ENCODE peak calls at places on chromosome 3, in six cellular contexts. H is OCI-LY7, A is dorsolateral prefrontal cortex, O is DND-41, J is AG09319, B is AG10803. D is an unnamed sample.

GRCh38 chr3:59150039-59150438 is 100.2 kb upstream of the CFAP20DC start:
- DNase-seq in H (no peak), A (no peak), J (no peak), O (peak), B (no peak), D (no peak)

GRCh38 chr3:132174500-132174899 is 139.7 kb upstream of the CPNE4 start:
- DNase-seq in O (no peak), J (no peak), B (peak), H (no peak), A (no peak), D (no peak)

GRCh38 chr3:126969586-126969985 is 13.3 kb upstream of the PLXNA1 start:
- DNase-seq in H (no peak), O (no peak), A (no peak), B (no peak), J (no peak), D (no peak)

GRCh38 chr3:125480656-125481374 is 39.2 kb downstream of the SNX4 start:
- DNase-seq in H (no peak), B (peak), O (no peak), A (no peak), J (peak), D (no peak)

GRCh38 chr3:123749716-123750115 is 134.4 kb downstream of the MYLK start:
- DNase-seq in O (no peak), B (peak), A (no peak), H (no peak), J (peak), D (no peak)

GRCh38 chr3:72303926-72304325 is 519.0 kb upstream of the PROK2 start:
- DNase-seq in H (no peak), A (no peak), J (no peak), O (no peak), B (no peak), D (no peak)

GRCh38 chr3:198071602-198072285 is 111.7 kb downstream of the LMLN start:
- DNase-seq in B (peak), H (no peak), A (no peak), O (no peak), J (peak), D (no peak)

GRCh38 chr3:189727898-189728297 is 96.7 kb downstream of the TP63 start:
- DNase-seq in H (no peak), J (no peak), A (no peak), B (peak), O (no peak), D (no peak)

GRCh38 chr3:154780263-154780662 is 299.9 kb upstream of the MME start:
- DNase-seq in J (no peak), H (no peak), O (no peak), A (no peak), B (no peak), D (no peak)

GRCh38 chr3:550481-550880 is 353.9 kb downstream of the CHL1 start:
- DNase-seq in B (no peak), A (no peak), J (no peak), H (no peak), O (no peak), D (no peak)

GRCh38 chr3:168040624-168041208 is 55.0 kb downstream of the GOLIM4 start:
- DNase-seq in A (no peak), O (no peak), B (peak), J (peak), H (peak), D (no peak)

GRCh38 chr3:106560451-106560966 is 691.7 kb upstream of the CBLB start:
- DNase-seq in J (peak), H (no peak), B (peak), O (no peak), A (no peak), D (no peak)

GRCh38 chr3:117455782-117456181 is 746.2 kb downstream of the TUSC7 start:
- DNase-seq in J (no peak), B (no peak), A (no peak), H (no peak), O (no peak), D (no peak)

GRCh38 chr3:117454928-117455327 is 745.3 kb downstream of the TUSC7 start:
- DNase-seq in J (no peak), B (no peak), H (no peak), A (no peak), O (no peak), D (no peak)

DNA sequence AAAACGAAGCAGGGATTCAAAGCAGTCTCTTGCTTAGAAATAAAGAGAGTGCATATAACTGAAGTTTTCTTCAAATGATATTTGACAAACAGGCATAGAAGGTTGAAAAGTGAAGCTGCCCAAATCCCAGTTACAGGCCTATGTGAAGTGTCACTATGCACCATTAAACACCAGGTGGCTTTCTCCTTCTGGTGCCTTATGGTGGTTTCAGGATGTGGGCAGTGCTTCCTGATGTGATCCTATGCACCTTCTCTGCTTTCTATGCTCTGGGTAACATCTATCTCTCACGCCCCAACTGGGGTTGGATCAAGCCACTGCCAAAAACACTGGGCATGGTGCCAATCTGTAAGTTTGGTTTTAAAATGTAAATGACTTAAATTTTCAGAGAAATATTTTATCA is 744.7 kb downstream of the TUSC7 start:
- DNase-seq in J (no peak), O (peak), H (no peak), A (no peak), B (no peak), D (no peak)
- TF ChIP-seq CTCF in J (no peak), O (no peak), H (no peak), A (no peak), B (peak), D (no peak)

DNA sequence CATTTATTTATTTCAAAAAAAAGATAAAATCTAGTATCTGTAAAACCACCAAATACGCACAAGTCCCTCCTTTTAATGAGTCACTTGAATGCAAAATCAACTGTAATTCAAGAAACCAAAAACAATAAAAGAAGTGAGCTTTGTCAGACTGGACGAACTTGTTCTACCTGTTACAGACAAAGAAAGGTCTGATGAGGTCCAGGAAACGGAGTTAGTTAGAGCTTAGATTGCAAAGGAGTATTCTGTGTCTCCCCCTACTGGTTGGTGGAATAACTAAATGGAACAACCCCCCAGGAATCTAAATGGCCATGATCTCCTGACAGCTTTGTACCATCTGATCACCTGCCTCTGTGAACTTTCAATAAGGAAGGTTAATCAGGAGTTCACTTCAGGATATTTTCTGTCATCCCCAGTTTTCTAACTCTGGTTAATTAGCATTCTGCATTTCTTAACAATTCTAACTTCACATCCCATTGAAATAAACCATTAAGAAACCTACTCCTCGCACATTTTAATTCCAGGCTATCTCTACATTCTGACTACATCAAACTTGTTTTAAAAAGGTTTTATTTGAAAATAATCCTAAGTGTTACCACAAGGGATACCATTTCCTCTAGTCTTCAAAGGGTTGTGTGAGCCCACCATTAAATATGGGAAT is 333.0 kb upstream of the SATB1 start:
- DNase-seq in B (no peak), H (peak), A (no peak), J (no peak), O (peak), D (no peak)
- TF ChIP-seq CTCF in B (no peak), H (peak), A (peak), J (no peak), O (peak), D (no peak)

DNA sequence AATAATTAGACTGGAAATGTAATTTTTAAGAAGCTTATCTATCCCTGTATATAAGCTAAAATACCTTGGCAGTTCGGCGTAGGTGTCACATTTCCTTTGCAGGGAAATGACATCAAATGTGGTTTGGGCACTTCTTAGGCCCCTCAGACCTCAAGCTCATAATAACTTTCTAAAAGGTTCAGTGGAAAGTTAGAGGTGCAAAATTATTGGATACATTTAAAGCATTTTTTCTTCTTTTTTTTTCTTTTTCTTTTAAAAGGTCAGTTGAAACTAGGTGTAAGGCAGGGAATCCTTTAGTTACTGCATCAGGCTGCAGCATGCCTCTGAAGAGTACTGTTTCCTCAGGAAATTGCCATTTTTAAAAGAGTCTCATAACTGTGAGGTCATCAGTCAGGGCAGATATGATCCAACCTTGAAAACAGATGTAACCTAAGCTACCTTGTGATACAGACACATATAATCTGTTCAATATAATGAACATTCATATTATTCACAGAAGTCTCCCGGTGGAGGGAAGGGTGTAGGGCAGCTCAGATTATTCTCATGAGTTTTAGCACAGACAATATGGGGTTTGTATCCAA is 4.8 kb downstream of the SACM1L start:
- DNase-seq in B (no peak), O (peak), J (no peak), H (peak), A (no peak), D (no peak)
- TF ChIP-seq CTCF in B (no peak), O (peak), J (no peak), H (no peak), A (no peak), D (no peak)

GRCh38 chr3:41575754-41576153 is 376.4 kb downstream of the CTNNB1 start:
- DNase-seq in H (no peak), A (no peak), B (no peak), J (no peak), O (no peak), D (no peak)

GRCh38 chr3:41573591-41573990 is 374.3 kb downstream of the CTNNB1 start:
- DNase-seq in H (no peak), B (no peak), O (no peak), J (no peak), A (no peak), D (no peak)

GRCh38 chr3:41578798-41579197 is 379.5 kb downstream of the CTNNB1 start:
- DNase-seq in J (no peak), O (no peak), B (no peak), A (no peak), H (no peak), D (no peak)

GRCh38 chr3:41572092-41572491 is 372.8 kb downstream of the CTNNB1 start:
- DNase-seq in B (no peak), A (no peak), J (no peak), H (no peak), O (no peak), D (no peak)

DNA sequence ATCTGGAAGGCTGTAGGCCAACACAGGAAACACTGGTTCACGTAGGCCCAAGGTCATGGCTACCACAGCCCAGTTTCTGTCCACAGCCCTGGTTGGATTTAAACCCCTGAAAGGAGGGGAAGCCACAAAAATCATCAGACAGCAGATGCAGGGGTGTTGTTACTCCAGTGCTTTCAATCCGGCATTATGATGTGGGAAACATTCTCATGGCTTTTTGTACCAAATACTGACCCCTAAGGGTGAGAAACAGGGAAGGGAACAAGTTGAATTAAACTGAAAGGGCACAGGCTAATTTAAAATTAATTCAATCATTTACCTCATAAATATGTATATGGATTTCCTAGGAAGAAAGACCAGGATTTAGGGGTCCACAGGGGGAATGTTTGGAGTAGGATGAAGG is 375.6 kb downstream of the CTNNB1 start:
- DNase-seq in O (no peak), A (no peak), H (no peak), J (no peak), B (no peak), D (no peak)
- TF ChIP-seq CTCF in O (no peak), A (no peak), H (peak), J (no peak), B (no peak), D (no peak)